ENCODE peak calls at places on chromosomes 16 and 17, in ten cellular contexts. R is endothelial cell of umbilical vein, S is esophagus muscularis mucosa, M is A549, G is transverse colon, U is prostate gland, V is GM12878, W is esophagus squamous epithelium, N is lower leg skin, L is H54. I is an unnamed sample.

GRCh38 chr16:85681255-85681654 is 7.5 kb downstream of the GINS2 start:
- DNase-seq in M (no peak), N (no peak), R (no peak), W (no peak), G (peak; percentile 61), S (no peak), U (no peak), L (no peak), V (no peak), I (no peak)

GRCh38 chr17:47301161-47301560 is 22.6 kb upstream of the EFCAB13 start:
- DNase-seq in S (no peak), G (no peak), V (no peak), L (no peak), W (no peak), R (no peak), N (no peak), U (no peak), M (no peak), I (no peak)

GRCh38 chr17:7886227-7887037 is 2.2 kb upstream of the CHD3 start:
- DNase-seq in R (peak; percentile 38), L (peak; percentile 45), G (peak; percentile 51), N (no peak), U (peak; percentile 68), W (no peak), S (no peak), V (no peak), M (peak; percentile 51), I (peak; percentile 61)

GRCh38 chr17:9900019-9900594 is 5.0 kb downstream of the RCVRN start:
- DNase-seq in R (no peak), U (no peak), S (no peak), N (no peak), G (no peak), W (no peak), V (no peak), L (no peak), M (no peak), I (no peak)

GRCh38 chr16:83771306-83771942 is 36.4 kb upstream of the HSBP1 start:
- DNase-seq in R (peak; percentile 78), W (no peak), S (no peak), V (no peak), L (no peak), U (no peak), G (no peak), N (no peak), M (no peak), I (no peak)

GRCh38 chr16:30953511-30954124 is 3.9 kb upstream of the SETD1A start:
- DNase-seq in L (no peak), R (peak; percentile 80), N (peak; percentile 40), W (no peak), M (peak; percentile 86), U (no peak), S (no peak), V (no peak), G (peak; percentile 73), I (peak; percentile 88)

GRCh38 chr17:17812211-17813054 is 24.4 kb downstream of the SREBF1 start:
- DNase-seq in U (peak; percentile 62), R (peak; percentile 68), L (peak; percentile 94), N (peak; percentile 56), G (peak; percentile 74), V (no peak), M (peak; percentile 89), W (no peak), S (peak; percentile 97), I (peak; percentile 86)

GRCh38 chr17:38673714-38674012 is 1.1 kb downstream of the EPOP start:
- DNase-seq in R (no peak), S (no peak), M (no peak), L (no peak), W (no peak), G (no peak), N (no peak), V (no peak), U (no peak), I (peak; percentile 26)

GRCh38 chr17:32341857-32342602 is at the start of gene C17orf75:
- DNase-seq in V (peak; percentile 42), S (peak; percentile 95), W (no peak), N (peak; percentile 60), M (peak; percentile 90), G (peak; percentile 82), R (peak; percentile 73), L (peak; percentile 76), U (peak; percentile 66), I (peak; percentile 92)

GRCh38 chr17:21161498-21162393 is 35.0 kb downstream of the DHRS7B start:
- DNase-seq in R (peak; percentile 35), L (no peak), U (no peak), G (no peak), N (no peak), M (peak; percentile 11), V (no peak), W (no peak), S (no peak), I (no peak)

GRCh38 chr17:28472871-28473497 is 460 bp upstream of the SLC13A2 start:
- DNase-seq in U (no peak), L (no peak), M (no peak), W (no peak), V (no peak), N (no peak), G (no peak), S (no peak), R (no peak), I (no peak)

DNA sequence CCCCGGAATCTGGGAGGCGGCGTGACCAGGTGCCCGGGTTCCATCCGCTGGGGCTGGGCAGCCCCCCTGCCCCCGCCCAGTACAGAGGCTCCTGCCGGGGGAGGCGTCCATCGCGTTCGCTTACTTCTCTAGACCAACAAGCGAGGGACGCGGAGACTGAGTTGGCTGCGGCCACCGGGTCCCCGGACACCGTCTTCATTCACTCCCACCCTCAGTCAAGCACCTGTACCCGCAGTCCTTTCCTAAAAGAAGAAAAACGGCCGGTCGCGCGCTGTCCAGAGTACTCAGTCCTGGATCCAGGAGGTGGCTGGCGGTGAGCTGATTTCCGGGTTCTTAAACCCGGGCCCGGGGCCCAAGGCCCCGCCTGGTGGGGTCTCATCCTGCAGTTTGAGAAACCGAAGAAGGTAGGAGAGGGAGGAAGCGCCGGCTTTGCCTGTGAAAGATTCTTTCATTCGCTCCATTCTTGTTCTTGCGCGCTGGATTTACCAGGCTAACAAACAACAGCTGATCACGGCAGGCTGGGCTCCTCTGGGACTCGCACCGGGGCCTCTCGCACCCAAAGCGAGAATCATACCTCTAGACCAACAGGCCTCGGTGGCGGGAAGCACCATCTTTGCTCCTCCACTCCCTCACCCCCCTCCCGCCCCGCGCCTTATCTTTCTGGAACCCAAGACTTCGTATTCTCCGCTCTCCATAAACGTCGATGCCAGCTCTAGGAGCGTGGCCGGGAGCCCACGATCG is 17.4 kb upstream of the OR1F1 start:
- DNase-seq in R (no peak), G (no peak), V (no peak), L (no peak), W (no peak), U (no peak), S (no peak), M (no peak), N (no peak), I (no peak)
- TF ChIP-seq POLR2A in R (no peak), G (no peak), V (no peak), L (no peak), W (no peak), U (no peak), S (no peak), M (no peak), N (no peak), I (no peak)

GRCh38 chr17:78253946-78254672 is 22.7 kb downstream of the TMEM235 start:
- DNase-seq in W (no peak), S (no peak), R (peak; percentile 82), L (peak; percentile 90), G (peak; percentile 88), M (peak; percentile 88), V (no peak), N (peak; percentile 71), U (peak; percentile 77), I (peak; percentile 89)
- TF ChIP-seq POLR2A in W (no peak), S (no peak), R (peak; percentile 66), L (peak; percentile 26), G (peak; percentile 66), M (peak; percentile 38), V (no peak), N (no peak), U (peak; percentile 32), I (no peak)

DNA sequence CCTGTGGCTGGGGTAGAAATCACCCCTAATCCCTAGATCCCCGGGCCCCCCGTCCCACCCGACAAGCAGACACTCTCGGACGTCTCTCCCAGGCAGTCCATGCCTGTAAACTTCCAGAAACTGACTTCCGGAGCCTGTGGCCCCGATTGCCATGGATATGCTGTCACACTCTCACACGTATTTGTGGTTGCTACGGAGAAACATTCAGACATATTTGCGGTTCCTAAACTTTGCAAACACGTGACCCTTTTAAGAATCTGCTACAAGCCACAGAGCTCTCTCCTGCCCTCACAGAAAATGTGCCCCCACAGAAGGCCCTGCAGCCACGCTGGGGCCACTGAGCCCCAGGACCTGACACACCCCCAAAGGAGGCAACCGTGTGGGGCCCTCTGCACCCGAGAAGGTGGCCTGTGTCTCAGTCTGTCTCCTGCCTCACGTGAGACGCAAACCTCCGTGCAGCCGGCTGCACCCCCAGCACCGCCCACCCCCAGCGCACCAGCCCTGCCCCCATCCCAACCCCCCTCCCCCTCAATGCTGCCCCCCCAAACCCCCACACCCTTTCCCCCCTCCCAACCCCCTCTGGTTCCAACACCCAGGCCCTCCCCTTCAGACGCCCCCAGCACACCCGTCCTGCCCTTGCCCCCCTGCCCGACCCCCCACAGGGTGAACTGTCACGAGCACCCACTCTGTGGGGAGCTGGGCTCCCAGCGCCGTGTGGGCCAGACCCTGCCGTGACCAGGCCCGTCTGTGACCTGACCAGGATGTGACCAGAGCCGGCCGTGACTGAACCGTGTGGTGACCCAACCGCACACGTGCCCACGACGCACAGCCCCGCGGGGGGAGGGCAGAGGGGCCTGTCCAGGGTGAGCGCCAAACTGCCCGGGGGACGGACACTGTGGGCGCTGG is 66.3 kb upstream of the METRNL start:
- DNase-seq in G (no peak), M (no peak), S (peak; percentile 37), V (no peak), R (no peak), N (no peak), W (no peak), U (no peak), L (peak; percentile 40), I (no peak)
- TF ChIP-seq POLR2A in G (no peak), M (no peak), S (no peak), V (no peak), R (no peak), N (no peak), W (no peak), U (no peak), L (no peak), I (no peak)

DNA sequence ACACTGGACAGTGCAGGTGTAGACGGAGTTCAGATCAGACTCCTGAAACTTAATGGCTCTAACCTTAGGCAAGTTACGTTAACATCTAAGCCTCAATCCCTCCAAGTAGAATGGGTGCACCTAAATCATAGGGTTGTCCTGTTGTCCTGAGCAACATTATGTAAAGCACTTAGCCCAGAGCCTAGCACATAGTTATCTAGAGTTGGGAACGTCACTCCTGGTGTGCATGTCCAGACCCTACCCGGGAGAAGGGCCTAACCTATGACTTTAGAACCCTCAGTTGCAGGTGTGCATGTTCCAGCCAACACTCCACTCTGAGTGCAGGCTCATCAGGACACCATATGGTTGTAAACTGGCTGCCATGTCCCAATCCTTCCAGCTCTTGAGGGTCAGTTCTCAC is 26.0 kb downstream of the LIG3 start:
- DNase-seq in U (no peak), S (no peak), N (no peak), L (no peak), V (no peak), W (no peak), R (no peak), G (no peak), M (no peak), I (no peak)
- TF ChIP-seq POLR2A in U (no peak), S (no peak), N (no peak), L (no peak), V (peak; percentile 26), W (no peak), R (no peak), G (no peak), M (no peak), I (no peak)